ENCODE peak calls at places on chromosomes 4 and X, in nine cellular contexts. One of them, this sample, is unnamed.

GRCh38 chrX:6223516-6223915 is 5.2 kb downstream of the NLGN4X start:
- DNase-seq in MM.1S: no peak
- DNase-seq in B cell: no peak
- DNase-seq in pancreas: no peak
- DNase-seq in activated CD8-positive, alpha-beta T cell treated with anti-CD3 and anti-CD28 coated beads for 36 hours: no peak
- DNase-seq in Calu3: no peak
- DNase-seq in progenitor cell of endocrine pancreas: no peak
- DNase-seq in astrocyte: no peak
- DNase-seq in neural progenitor cell: no peak
- DNase-seq in this sample: no peak

GRCh38 chr4:73875401-73875800 is 6.2 kb downstream of the CXCL1 start:
- DNase-seq in Calu3: no peak
- DNase-seq in B cell: no peak
- DNase-seq in astrocyte: no peak
- DNase-seq in activated CD8-positive, alpha-beta T cell treated with anti-CD3 and anti-CD28 coated beads for 36 hours: no peak
- DNase-seq in pancreas: no peak
- DNase-seq in progenitor cell of endocrine pancreas: no peak
- DNase-seq in neural progenitor cell: no peak
- DNase-seq in MM.1S: no peak
- DNase-seq in this sample: no peak

GRCh38 chr4:7651461-7651921 is 216.8 kb upstream of the PSAPL1 start:
- DNase-seq in B cell: no peak
- DNase-seq in neural progenitor cell: peak
- DNase-seq in astrocyte: peak
- DNase-seq in progenitor cell of endocrine pancreas: no peak
- DNase-seq in pancreas: no peak
- DNase-seq in activated CD8-positive, alpha-beta T cell treated with anti-CD3 and anti-CD28 coated beads for 36 hours: no peak
- DNase-seq in Calu3: no peak
- DNase-seq in MM.1S: no peak
- DNase-seq in this sample: peak

GRCh38 chr4:159105761-159106243 is 2.9 kb downstream of the RAPGEF2 start:
- DNase-seq in B cell: peak
- DNase-seq in neural progenitor cell: peak
- DNase-seq in progenitor cell of endocrine pancreas: no peak
- DNase-seq in MM.1S: no peak
- DNase-seq in activated CD8-positive, alpha-beta T cell treated with anti-CD3 and anti-CD28 coated beads for 36 hours: peak
- DNase-seq in pancreas: no peak
- DNase-seq in Calu3: peak
- DNase-seq in astrocyte: peak
- DNase-seq in this sample: peak

GRCh38 chr4:100504086-100504874 is 13.5 kb downstream of the EMCN start:
- DNase-seq in astrocyte: peak
- DNase-seq in MM.1S: no peak
- DNase-seq in neural progenitor cell: no peak
- DNase-seq in pancreas: no peak
- DNase-seq in Calu3: no peak
- DNase-seq in B cell: no peak
- DNase-seq in progenitor cell of endocrine pancreas: no peak
- DNase-seq in activated CD8-positive, alpha-beta T cell treated with anti-CD3 and anti-CD28 coated beads for 36 hours: peak
- DNase-seq in this sample: no peak

GRCh38 chr4:141789716-141790115 is 153.3 kb downstream of the IL15 start:
- DNase-seq in progenitor cell of endocrine pancreas: no peak
- DNase-seq in activated CD8-positive, alpha-beta T cell treated with anti-CD3 and anti-CD28 coated beads for 36 hours: no peak
- DNase-seq in Calu3: no peak
- DNase-seq in neural progenitor cell: no peak
- DNase-seq in B cell: no peak
- DNase-seq in MM.1S: no peak
- DNase-seq in astrocyte: no peak
- DNase-seq in pancreas: no peak
- DNase-seq in this sample: no peak

GRCh38 chr4:153785830-153786721 is 2.8 kb downstream of the SFRP2 start:
- DNase-seq in pancreas: no peak
- DNase-seq in neural progenitor cell: peak
- DNase-seq in MM.1S: peak
- DNase-seq in progenitor cell of endocrine pancreas: no peak
- DNase-seq in astrocyte: peak
- DNase-seq in Calu3: no peak
- DNase-seq in B cell: no peak
- DNase-seq in activated CD8-positive, alpha-beta T cell treated with anti-CD3 and anti-CD28 coated beads for 36 hours: no peak
- DNase-seq in this sample: no peak

GRCh38 chr4:24763631-24764302 is 31.6 kb upstream of the SOD3 start:
- DNase-seq in neural progenitor cell: no peak
- DNase-seq in astrocyte: peak
- DNase-seq in activated CD8-positive, alpha-beta T cell treated with anti-CD3 and anti-CD28 coated beads for 36 hours: no peak
- DNase-seq in pancreas: no peak
- DNase-seq in progenitor cell of endocrine pancreas: no peak
- DNase-seq in MM.1S: no peak
- DNase-seq in B cell: no peak
- DNase-seq in Calu3: peak
- DNase-seq in this sample: no peak

GRCh38 chr4:76108467-76109181 is 34.1 kb downstream of the ART3 start:
- DNase-seq in pancreas: no peak
- DNase-seq in neural progenitor cell: peak
- DNase-seq in activated CD8-positive, alpha-beta T cell treated with anti-CD3 and anti-CD28 coated beads for 36 hours: no peak
- DNase-seq in Calu3: no peak
- DNase-seq in progenitor cell of endocrine pancreas: no peak
- DNase-seq in astrocyte: peak
- DNase-seq in B cell: no peak
- DNase-seq in MM.1S: peak
- DNase-seq in this sample: no peak

GRCh38 chrX:154519389-154519788 is 3.4 kb upstream of the FAM3A start:
- DNase-seq in B cell: no peak
- DNase-seq in activated CD8-positive, alpha-beta T cell treated with anti-CD3 and anti-CD28 coated beads for 36 hours: no peak
- DNase-seq in MM.1S: no peak
- DNase-seq in astrocyte: no peak
- DNase-seq in Calu3: no peak
- DNase-seq in neural progenitor cell: no peak
- DNase-seq in pancreas: no peak
- DNase-seq in progenitor cell of endocrine pancreas: no peak
- DNase-seq in this sample: no peak

GRCh38 chrX:74465424-74465823 is 44.1 kb downstream of the SLC16A2 start:
- DNase-seq in astrocyte: no peak
- DNase-seq in neural progenitor cell: no peak
- DNase-seq in B cell: no peak
- DNase-seq in MM.1S: no peak
- DNase-seq in progenitor cell of endocrine pancreas: no peak
- DNase-seq in activated CD8-positive, alpha-beta T cell treated with anti-CD3 and anti-CD28 coated beads for 36 hours: no peak
- DNase-seq in pancreas: no peak
- DNase-seq in Calu3: no peak
- DNase-seq in this sample: no peak
- TF ChIP-seq CTCF in astrocyte: no peak
- TF ChIP-seq CTCF in neural progenitor cell: no peak
- TF ChIP-seq CTCF in B cell: no peak
- TF ChIP-seq CTCF in MM.1S: no peak
- TF ChIP-seq CTCF in progenitor cell of endocrine pancreas: no peak
- TF ChIP-seq CTCF in activated CD8-positive, alpha-beta T cell treated with anti-CD3 and anti-CD28 coated beads for 36 hours: no peak
- TF ChIP-seq CTCF in pancreas: no peak
- TF ChIP-seq CTCF in Calu3: no peak
- TF ChIP-seq CTCF in this sample: no peak

DNA sequence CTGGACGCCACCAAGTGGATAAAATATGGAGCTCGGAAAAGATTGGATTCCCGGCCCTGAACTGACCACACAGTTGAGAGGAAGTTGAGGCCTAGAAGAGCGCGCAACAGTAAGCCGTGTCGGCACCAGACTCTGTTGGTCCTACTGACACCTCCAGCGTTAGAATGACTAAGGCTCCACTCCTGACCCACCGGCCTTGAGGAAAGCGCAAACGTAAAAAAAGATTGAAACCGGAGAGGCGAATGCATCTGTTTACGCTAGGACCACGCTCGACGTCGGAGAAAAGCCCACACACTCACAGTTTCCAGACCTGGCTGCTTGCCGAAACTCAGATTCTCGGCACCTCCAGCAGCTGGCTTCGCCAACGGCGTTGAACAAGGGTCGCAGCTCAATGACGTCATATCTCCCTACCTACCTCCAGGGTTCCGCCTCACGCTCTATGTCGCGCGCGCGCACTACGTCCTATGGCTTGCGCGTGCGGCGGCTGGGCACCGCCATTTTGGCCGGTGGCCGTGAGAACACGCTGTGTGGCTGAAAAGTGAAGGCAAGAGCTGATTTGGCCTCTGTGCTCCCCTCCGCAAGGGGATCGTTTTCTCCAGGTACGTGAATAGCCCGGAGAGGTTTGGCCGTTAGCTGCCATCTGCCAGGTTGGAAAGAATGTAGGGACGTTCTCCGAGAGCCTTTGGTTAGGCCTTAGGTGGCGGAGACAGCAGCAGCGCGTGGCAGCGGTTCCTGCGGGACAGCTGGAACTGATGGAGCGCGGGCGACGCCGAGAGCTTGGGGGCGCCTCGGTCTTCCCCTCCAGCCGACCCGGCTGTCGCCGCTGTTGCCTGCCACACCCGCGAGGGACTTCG is at the start of the genes ABCE1 and ANAPC10:
- DNase-seq in activated CD8-positive, alpha-beta T cell treated with anti-CD3 and anti-CD28 coated beads for 36 hours: peak
- DNase-seq in MM.1S: peak
- DNase-seq in progenitor cell of endocrine pancreas: peak
- DNase-seq in B cell: peak
- DNase-seq in Calu3: peak
- DNase-seq in pancreas: peak
- DNase-seq in astrocyte: peak
- DNase-seq in neural progenitor cell: peak
- DNase-seq in this sample: peak
- TF ChIP-seq CTCF in activated CD8-positive, alpha-beta T cell treated with anti-CD3 and anti-CD28 coated beads for 36 hours: no peak
- TF ChIP-seq CTCF in MM.1S: no peak
- TF ChIP-seq CTCF in progenitor cell of endocrine pancreas: no peak
- TF ChIP-seq CTCF in B cell: no peak
- TF ChIP-seq CTCF in Calu3: no peak
- TF ChIP-seq CTCF in pancreas: no peak
- TF ChIP-seq CTCF in astrocyte: peak
- TF ChIP-seq CTCF in neural progenitor cell: no peak
- TF ChIP-seq CTCF in this sample: no peak

DNA sequence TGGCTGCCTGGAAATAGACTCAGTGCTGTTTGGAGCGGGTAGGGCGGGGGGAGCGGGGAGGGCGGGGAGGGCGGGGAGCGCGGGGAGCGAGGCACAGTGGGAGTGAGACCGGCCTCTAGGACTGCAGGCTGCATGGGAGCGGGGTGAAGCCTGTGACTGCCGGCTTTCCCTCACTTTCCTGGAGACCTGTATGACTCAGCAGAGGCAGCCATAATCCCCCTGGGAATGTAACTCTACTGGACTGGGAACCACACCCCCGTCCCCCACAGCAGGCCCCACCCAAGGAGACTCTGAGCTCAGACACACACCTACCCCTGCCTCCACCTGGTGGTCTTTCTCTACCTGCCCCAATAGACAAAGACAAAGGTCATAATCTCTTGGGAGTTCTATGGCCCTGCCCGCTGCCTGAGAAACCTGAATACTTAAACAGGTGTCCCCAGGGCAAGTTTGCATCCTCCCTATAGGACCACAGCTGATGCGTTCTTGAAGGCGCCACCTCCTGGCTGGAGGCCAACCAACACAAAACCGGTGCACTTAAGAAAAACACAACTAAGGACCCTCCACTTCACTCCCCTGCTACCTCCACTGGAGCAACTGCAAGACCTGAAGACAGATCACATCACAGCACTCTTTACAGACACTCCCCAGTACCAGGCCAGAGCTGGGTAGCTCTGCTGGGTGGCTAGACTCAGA is 18.0 kb downstream of the HDAC8 start:
- DNase-seq in Calu3: peak
- DNase-seq in MM.1S: no peak
- DNase-seq in astrocyte: no peak
- DNase-seq in activated CD8-positive, alpha-beta T cell treated with anti-CD3 and anti-CD28 coated beads for 36 hours: peak
- DNase-seq in progenitor cell of endocrine pancreas: peak
- DNase-seq in pancreas: no peak
- DNase-seq in B cell: no peak
- DNase-seq in neural progenitor cell: peak
- DNase-seq in this sample: peak
- TF ChIP-seq CTCF in Calu3: no peak
- TF ChIP-seq CTCF in MM.1S: peak
- TF ChIP-seq CTCF in astrocyte: no peak
- TF ChIP-seq CTCF in activated CD8-positive, alpha-beta T cell treated with anti-CD3 and anti-CD28 coated beads for 36 hours: no peak
- TF ChIP-seq CTCF in progenitor cell of endocrine pancreas: peak
- TF ChIP-seq CTCF in pancreas: no peak
- TF ChIP-seq CTCF in B cell: no peak
- TF ChIP-seq CTCF in neural progenitor cell: peak
- TF ChIP-seq CTCF in this sample: peak

GRCh38 chr4:53123819-53124218 is 242.0 kb downstream of the SCFD2 start:
- DNase-seq in astrocyte: no peak
- DNase-seq in B cell: no peak
- DNase-seq in activated CD8-positive, alpha-beta T cell treated with anti-CD3 and anti-CD28 coated beads for 36 hours: no peak
- DNase-seq in Calu3: no peak
- DNase-seq in pancreas: no peak
- DNase-seq in progenitor cell of endocrine pancreas: no peak
- DNase-seq in MM.1S: no peak
- DNase-seq in neural progenitor cell: no peak
- DNase-seq in this sample: no peak
- TF ChIP-seq CTCF in astrocyte: no peak
- TF ChIP-seq CTCF in B cell: no peak
- TF ChIP-seq CTCF in activated CD8-positive, alpha-beta T cell treated with anti-CD3 and anti-CD28 coated beads for 36 hours: no peak
- TF ChIP-seq CTCF in Calu3: no peak
- TF ChIP-seq CTCF in pancreas: no peak
- TF ChIP-seq CTCF in progenitor cell of endocrine pancreas: no peak
- TF ChIP-seq CTCF in MM.1S: no peak
- TF ChIP-seq CTCF in neural progenitor cell: no peak
- TF ChIP-seq CTCF in this sample: no peak

GRCh38 chr4:16582036-16582435 is 316.4 kb downstream of the LDB2 start:
- DNase-seq in MM.1S: no peak
- DNase-seq in progenitor cell of endocrine pancreas: no peak
- DNase-seq in astrocyte: no peak
- DNase-seq in Calu3: no peak
- DNase-seq in neural progenitor cell: no peak
- DNase-seq in activated CD8-positive, alpha-beta T cell treated with anti-CD3 and anti-CD28 coated beads for 36 hours: no peak
- DNase-seq in pancreas: no peak
- DNase-seq in B cell: no peak
- DNase-seq in this sample: no peak
- TF ChIP-seq CTCF in MM.1S: no peak
- TF ChIP-seq CTCF in progenitor cell of endocrine pancreas: no peak
- TF ChIP-seq CTCF in astrocyte: no peak
- TF ChIP-seq CTCF in Calu3: no peak
- TF ChIP-seq CTCF in neural progenitor cell: no peak
- TF ChIP-seq CTCF in activated CD8-positive, alpha-beta T cell treated with anti-CD3 and anti-CD28 coated beads for 36 hours: no peak
- TF ChIP-seq CTCF in pancreas: no peak
- TF ChIP-seq CTCF in B cell: no peak
- TF ChIP-seq CTCF in this sample: no peak

GRCh38 chrX:116417968-116418367 is 18.4 kb upstream of the SLC6A14 start:
- DNase-seq in pancreas: no peak
- DNase-seq in astrocyte: no peak
- DNase-seq in activated CD8-positive, alpha-beta T cell treated with anti-CD3 and anti-CD28 coated beads for 36 hours: no peak
- DNase-seq in B cell: no peak
- DNase-seq in progenitor cell of endocrine pancreas: no peak
- DNase-seq in Calu3: no peak
- DNase-seq in neural progenitor cell: no peak
- DNase-seq in MM.1S: no peak
- DNase-seq in this sample: no peak
- TF ChIP-seq CTCF in pancreas: no peak
- TF ChIP-seq CTCF in astrocyte: no peak
- TF ChIP-seq CTCF in activated CD8-positive, alpha-beta T cell treated with anti-CD3 and anti-CD28 coated beads for 36 hours: no peak
- TF ChIP-seq CTCF in B cell: no peak
- TF ChIP-seq CTCF in progenitor cell of endocrine pancreas: no peak
- TF ChIP-seq CTCF in Calu3: no peak
- TF ChIP-seq CTCF in neural progenitor cell: no peak
- TF ChIP-seq CTCF in MM.1S: no peak
- TF ChIP-seq CTCF in this sample: no peak